ENCODE peak calls at places on chromosome 2, in ten cellular contexts. P is astrocyte of the cerebellum, U is fibroblast of lung, D is IMR-90, J is uterus, H is HFF-Myc, I is left lung, Z is esophagus muscularis mucosa, X is lower lobe of right lung, W is ovary. G is an unnamed sample.

GRCh38 chr2:196482119-196483065 is 157.1 kb upstream of the CCDC150 start:
- DNase-seq in Z (no peak), P (no peak), W (no peak), J (no peak), I (no peak), U (no peak), H (no peak), X (no peak), D (peak), G (peak)

GRCh38 chr2:100554788-100555407 is 7.9 kb upstream of the PDCL3 start:
- DNase-seq in J (no peak), W (no peak), U (no peak), P (no peak), D (no peak), Z (no peak), H (no peak), I (no peak), X (peak), G (no peak)

GRCh38 chr2:237165405-237166276 is 80.0 kb downstream of the COPS8 start:
- DNase-seq in D (peak), P (no peak), I (no peak), X (no peak), J (no peak), U (peak), H (no peak), W (no peak), Z (peak), G (peak)

GRCh38 chr2:237752761-237753165 is 45.8 kb upstream of the RBM44 start:
- DNase-seq in U (no peak), I (no peak), W (no peak), H (no peak), P (no peak), Z (no peak), X (no peak), D (no peak), J (no peak), G (no peak)

GRCh38 chr2:112614201-112614840 is 29.9 kb downstream of the CHCHD5 start:
- DNase-seq in H (no peak), X (no peak), D (no peak), P (no peak), U (peak), W (no peak), I (no peak), J (no peak), Z (no peak), G (no peak)

GRCh38 chr2:153543639-153544071 is 65.1 kb upstream of the RPRM start:
- DNase-seq in J (no peak), P (no peak), U (no peak), H (no peak), I (no peak), X (no peak), Z (no peak), D (no peak), W (no peak), G (no peak)

GRCh38 chr2:30336978-30337841 is 105.9 kb downstream of the LBH start:
- DNase-seq in P (no peak), X (no peak), D (peak), W (no peak), I (no peak), U (no peak), J (no peak), H (no peak), Z (no peak), G (no peak)

GRCh38 chr2:133667-134593 is 87.6 kb upstream of the FAM110C start:
- DNase-seq in D (no peak), P (no peak), X (no peak), I (no peak), U (no peak), Z (no peak), H (no peak), W (no peak), J (no peak), G (no peak)

GRCh38 chr2:12726271-12726670 is 9.5 kb downstream of the TRIB2 start:
- DNase-seq in P (no peak), D (no peak), H (no peak), X (no peak), U (no peak), I (no peak), J (no peak), W (no peak), Z (no peak), G (no peak)

GRCh38 chr2:196597531-196597930 is 42.0 kb upstream of the CCDC150 start:
- DNase-seq in I (no peak), H (no peak), W (no peak), U (no peak), D (peak), Z (no peak), X (no peak), P (no peak), J (no peak), G (no peak)

GRCh38 chr2:106189764-106190468 is 4.2 kb downstream of the UXS1 start:
- DNase-seq in I (no peak), H (no peak), P (peak), U (peak), W (no peak), X (no peak), Z (no peak), D (peak), J (no peak), G (no peak)

GRCh38 chr2:162073776-162074578 is at the start of gene DPP4:
- DNase-seq in H (no peak), D (peak), W (peak), Z (no peak), P (no peak), J (peak), X (peak), U (no peak), I (peak), G (no peak)
- TF ChIP-seq CTCF in H (no peak), D (no peak), W (no peak), Z (no peak), P (no peak), J (no peak), X (no peak), U (no peak), I (no peak), G (no peak)

GRCh38 chr2:66301767-66302140 is 133.2 kb upstream of the MEIS1 start:
- DNase-seq in W (no peak), X (no peak), Z (no peak), D (no peak), H (no peak), P (no peak), J (peak), U (no peak), I (no peak), G (no peak)

GRCh38 chr2:66305714-66306113 is 129.2 kb upstream of the MEIS1 start:
- DNase-seq in U (peak), J (peak), Z (no peak), I (no peak), H (no peak), W (peak), X (peak), D (peak), P (peak), G (peak)

GRCh38 chr2:66306488-66306887 is 128.4 kb upstream of the MEIS1 start:
- DNase-seq in W (no peak), X (no peak), H (no peak), D (no peak), I (no peak), U (no peak), J (no peak), P (no peak), Z (no peak), G (no peak)

GRCh38 chr2:66303471-66303870 is 131.5 kb upstream of the MEIS1 start:
- DNase-seq in D (no peak), P (no peak), U (no peak), J (no peak), I (no peak), X (no peak), H (no peak), Z (no peak), W (no peak), G (no peak)

GRCh38 chr2:66301073-66301766 is 133.7 kb upstream of the MEIS1 start:
- DNase-seq in P (peak), D (peak), I (no peak), W (no peak), H (no peak), Z (no peak), U (peak), J (peak), X (no peak), G (peak)
- H3K4me3 ChIP-seq in P (no peak), D (no peak), I (no peak), W (peak), H (no peak), Z (peak), U (peak), J (peak), X (no peak), G (no peak)

DNA sequence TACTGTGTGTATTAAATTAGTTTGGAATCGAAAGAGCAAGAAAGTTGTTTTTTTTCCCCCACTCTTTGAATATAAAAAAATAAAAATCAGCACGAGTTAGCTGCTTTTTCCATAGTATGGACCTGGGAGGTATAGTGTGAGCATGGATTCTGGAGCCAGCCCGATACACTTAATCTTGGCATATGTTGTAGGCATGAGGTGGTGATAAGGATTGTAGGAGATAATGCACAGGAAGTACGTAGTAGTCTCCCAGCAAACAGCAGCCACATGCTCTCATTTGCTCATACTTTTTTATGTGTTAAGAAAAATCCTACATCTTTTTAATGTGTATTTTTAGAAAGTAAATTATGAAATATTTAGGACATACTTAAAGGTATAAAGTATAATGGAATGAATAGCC is 2.1 kb upstream of the DNAJC27 start:
- DNase-seq in J (no peak), Z (no peak), D (no peak), I (no peak), W (no peak), H (no peak), P (no peak), X (no peak), U (no peak), G (peak)
- TF ChIP-seq CTCF in J (no peak), Z (no peak), D (no peak), I (no peak), W (no peak), H (no peak), P (no peak), X (no peak), U (no peak), G (no peak)

GRCh38 chr2:181308731-181309130 is 148.5 kb upstream of the ITGA4 start:
- DNase-seq in J (no peak), I (no peak), Z (no peak), H (no peak), X (no peak), W (no peak), D (no peak), P (no peak), U (no peak), G (no peak)

GRCh38 chr2:181307203-181307991 is 149.8 kb upstream of the ITGA4 start:
- DNase-seq in Z (no peak), I (no peak), J (no peak), U (no peak), P (no peak), H (no peak), D (no peak), X (no peak), W (no peak), G (no peak)

GRCh38 chr2:181310967-181311366 is 146.2 kb upstream of the ITGA4 start:
- DNase-seq in Z (no peak), X (no peak), I (no peak), W (no peak), H (no peak), J (no peak), U (no peak), P (no peak), D (no peak), G (no peak)

GRCh38 chr2:181309161-181309560 is 148.0 kb upstream of the ITGA4 start:
- DNase-seq in D (no peak), X (no peak), Z (no peak), U (no peak), J (no peak), P (no peak), W (no peak), I (no peak), H (no peak), G (no peak)

GRCh38 chr2:181309576-181309975 is 147.6 kb upstream of the ITGA4 start:
- DNase-seq in X (no peak), W (no peak), H (no peak), P (no peak), Z (no peak), J (no peak), D (no peak), I (no peak), U (no peak), G (no peak)
- H3K4me3 ChIP-seq in X (peak), W (no peak), H (no peak), P (no peak), Z (no peak), J (no peak), D (no peak), I (peak), U (no peak), G (no peak)

GRCh38 chr2:211033765-211034164 is 477.4 kb downstream of the CPS1 start:
- DNase-seq in H (no peak), X (no peak), Z (no peak), I (no peak), U (no peak), D (no peak), P (no peak), J (no peak), W (no peak), G (peak)
- TF ChIP-seq CTCF in H (peak), X (peak), Z (no peak), I (no peak), U (no peak), D (no peak), P (peak), J (no peak), W (no peak), G (peak)

DNA sequence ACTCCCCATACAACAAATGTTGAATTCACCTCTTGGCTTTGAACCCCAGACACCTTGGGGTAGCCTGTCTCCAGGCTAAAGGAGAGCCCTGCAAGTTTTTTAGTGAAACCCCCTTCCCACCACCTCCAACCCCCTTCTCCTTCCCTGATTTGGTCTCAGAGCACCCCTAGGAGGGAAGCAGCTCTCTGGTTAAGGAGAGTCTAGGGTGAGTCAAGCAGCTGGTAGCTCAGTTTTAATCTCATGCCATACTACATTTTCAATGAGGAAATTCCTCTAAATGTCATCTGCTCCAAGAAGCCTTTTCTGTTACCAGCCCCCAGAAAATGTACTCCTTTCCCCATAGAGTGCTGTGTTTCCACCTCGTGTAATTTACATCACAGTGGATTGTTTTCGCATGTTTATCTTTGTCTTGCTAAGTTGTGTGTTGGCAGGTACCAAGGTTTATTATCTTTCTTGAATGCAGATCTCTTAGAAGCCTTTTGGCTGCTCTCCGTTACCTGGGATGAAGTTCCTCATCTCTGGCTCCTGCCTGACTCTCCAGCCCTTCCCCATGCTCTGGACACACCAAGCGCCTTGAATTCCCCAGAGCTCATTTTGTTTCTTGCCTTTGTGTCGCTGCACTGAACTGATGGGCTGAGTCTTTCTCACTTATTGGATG is 82.2 kb downstream of the ASAP2 start:
- DNase-seq in J (no peak), W (no peak), X (no peak), I (no peak), D (peak), P (no peak), U (peak), H (no peak), Z (no peak), G (peak)
- H3K4me3 ChIP-seq in J (no peak), W (no peak), X (no peak), I (no peak), D (no peak), P (no peak), U (no peak), H (no peak), Z (no peak), G (no peak)

GRCh38 chr2:74199275-74199701 is 873 bp downstream of the MTHFD2 start:
- DNase-seq in J (no peak), Z (no peak), P (no peak), H (no peak), U (peak), X (no peak), D (no peak), W (no peak), I (no peak), G (no peak)
- TF ChIP-seq CTCF in J (no peak), Z (no peak), P (no peak), H (no peak), U (no peak), X (no peak), D (no peak), W (no peak), I (no peak), G (no peak)

DNA sequence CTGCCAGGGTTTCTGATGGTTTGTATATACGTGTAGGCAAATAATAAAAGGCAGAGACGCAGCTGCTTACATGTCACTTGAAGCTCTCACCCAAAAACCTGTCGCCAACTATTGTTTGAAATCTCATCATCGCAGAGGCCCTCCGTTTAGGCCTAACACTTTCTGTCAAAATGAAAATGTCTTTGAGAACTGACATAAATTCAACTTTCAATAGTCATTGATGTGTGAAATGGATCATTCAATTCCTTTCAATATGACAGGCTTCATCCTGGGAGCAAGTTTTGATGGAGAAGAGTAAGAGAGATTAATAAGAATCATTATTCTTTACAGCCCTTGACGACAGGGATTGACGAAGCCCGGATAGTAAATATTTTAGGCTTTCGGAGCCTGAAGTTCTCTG is 2.7 kb downstream of the ACTG2 start:
- DNase-seq in W (no peak), D (no peak), X (no peak), P (no peak), J (no peak), H (no peak), Z (no peak), U (no peak), I (no peak), G (no peak)
- H3K4me3 ChIP-seq in W (peak), D (peak), X (no peak), P (no peak), J (peak), H (no peak), Z (peak), U (no peak), I (no peak), G (no peak)

GRCh38 chr2:75560022-75560767 is 544 bp downstream of the EVA1A start:
- DNase-seq in D (peak), W (no peak), Z (peak), I (peak), U (peak), J (peak), X (peak), H (no peak), P (no peak), G (peak)
- TF ChIP-seq CTCF in D (peak), W (no peak), Z (no peak), I (no peak), U (peak), J (no peak), X (peak), H (peak), P (peak), G (peak)

DNA sequence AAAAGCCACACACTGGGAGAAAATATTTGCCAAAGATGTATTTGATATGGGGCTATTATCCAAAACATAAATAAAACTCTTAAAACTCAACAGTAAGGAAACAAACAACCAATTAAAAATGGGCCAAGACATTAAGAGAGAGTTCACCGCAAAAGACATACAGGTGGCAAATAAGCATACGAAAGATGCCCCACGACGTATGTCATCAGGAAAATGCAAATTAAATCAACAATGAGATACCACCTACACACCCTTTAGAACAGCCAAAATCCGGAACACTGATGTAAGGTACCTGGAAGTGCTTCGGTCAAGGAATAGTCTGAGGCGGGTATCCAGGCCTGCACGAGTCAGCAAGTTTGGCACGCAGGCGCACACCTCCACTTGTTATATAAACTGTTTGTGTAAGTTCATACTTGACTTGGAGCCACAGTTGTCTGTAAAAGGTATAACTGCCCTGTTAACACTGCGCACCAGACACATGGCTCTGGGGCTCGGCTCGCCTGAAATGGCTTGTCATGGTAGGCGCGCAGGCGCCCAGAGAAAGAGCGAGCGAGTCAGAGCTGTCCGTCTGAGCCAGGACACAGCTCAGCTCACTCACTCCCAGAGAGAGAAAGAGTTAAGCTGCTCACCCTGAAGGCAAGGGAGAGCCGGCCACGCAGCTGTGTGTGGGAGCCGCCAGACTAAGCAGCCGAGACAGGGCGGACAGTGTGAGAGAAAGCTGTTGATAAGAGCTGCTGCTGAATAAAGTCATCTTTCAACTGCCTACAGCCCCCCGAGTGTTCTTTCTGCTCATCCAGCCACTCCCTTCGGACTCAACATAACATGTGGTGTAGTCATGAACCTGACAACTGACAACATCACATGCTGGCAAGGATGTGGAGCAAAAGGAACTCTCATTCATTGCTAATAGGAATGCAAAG is 87.3 kb downstream of the HNRNPLL start:
- DNase-seq in I (peak), H (no peak), W (peak), J (peak), U (peak), X (peak), D (peak), Z (no peak), P (no peak), G (peak)
- H3K4me3 ChIP-seq in I (no peak), H (no peak), W (peak), J (peak), U (peak), X (peak), D (peak), Z (peak), P (no peak), G (peak)

G was measured in fibroblast of the aortic adventitia.